ENCODE peak calls at places on chromosomes 7 and 10, in five cellular contexts. B is IMR-90, L is psoas muscle, Q is GM23338, U is kidney. Y is an unnamed sample. For H3K36me3 and H3K4me1, the result is how much of the 10 kb centered on the place peaks cover.

GRCh38 chr7:7251742-7252141 is 69.4 kb downstream of the C1GALT1 start:
- DNase-seq in L (no peak), U (no peak), B (no peak), Q (no peak), Y (no peak)

GRCh38 chr7:93558705-93559614 is 15.6 kb downstream of the CALCR start:
- DNase-seq in L (no peak), U (no peak), B (no peak), Q (peak), Y (peak)

GRCh38 chr7:45988405-45989057 is 67.5 kb upstream of the IGFBP3 start:
- DNase-seq in L (no peak), Q (no peak), B (no peak), U (no peak), Y (no peak)

GRCh38 chr7:75979361-75980125 is 14.9 kb downstream of the TMEM120A start:
- DNase-seq in Q (no peak), B (no peak), U (peak), L (peak), Y (no peak)

GRCh38 chr10:78947226-78947625 is 121.5 kb upstream of the ZMIZ1 start:
- DNase-seq in U (no peak), L (no peak), B (no peak), Q (no peak), Y (no peak)

GRCh38 chr7:16492513-16493062 is 27.1 kb upstream of the SOSTDC1 start:
- DNase-seq in L (no peak), Q (no peak), B (peak), U (no peak), Y (no peak)

GRCh38 chr10:6843477-6843876 is 263.4 kb upstream of the PRKCQ start:
- DNase-seq in Q (no peak), L (no peak), U (no peak), B (no peak), Y (no peak)

GRCh38 chr10:63286754-63287264 is 153.7 kb downstream of the NRBF2 start:
- DNase-seq in U (no peak), L (no peak), B (no peak), Q (no peak), Y (no peak)

GRCh38 chr10:22427101-22427500 is 81.8 kb downstream of the SPAG6 start:
- DNase-seq in U (no peak), Q (peak), B (peak), L (no peak), Y (no peak)

GRCh38 chr7:4209126-4209525 is 473.0 kb upstream of the FOXK1 start:
- DNase-seq in L (no peak), U (peak), Q (no peak), B (no peak), Y (no peak)

GRCh38 chr10:104054430-104054829 is 31.2 kb downstream of the COL17A1 start:
- DNase-seq in Q (no peak), U (no peak), B (peak), L (no peak), Y (peak)

GRCh38 chr7:108323305-108323832 is 132.9 kb downstream of the NRCAM start:
- DNase-seq in B (no peak), Q (no peak), L (no peak), U (no peak), Y (no peak)

GRCh38 chr7:44282601-44283171 is 42.7 kb downstream of the CAMK2B start:
- DNase-seq in B (no peak), U (peak), L (peak), Q (no peak), Y (no peak)

GRCh38 chr7:29955799-29956476 is 33.7 kb downstream of the SCRN1 start:
- DNase-seq in L (no peak), B (no peak), Q (no peak), U (no peak), Y (no peak)

GRCh38 chr7:127683776-127684681 is 32.0 kb downstream of the SND1 start:
- DNase-seq in L (no peak), Q (peak), B (no peak), U (no peak), Y (no peak)

GRCh38 chr7:70432567-70433001 is 699.4 kb upstream of the GALNT17 start:
- DNase-seq in B (no peak), L (no peak), U (no peak), Q (no peak), Y (no peak)

GRCh38 chr7:23287612-23288011 is 11.5 kb upstream of the MALSU1 start:
- DNase-seq in B (no peak), Q (no peak), L (no peak), U (no peak), Y (no peak)

GRCh38 chr7:108079291-108080057 is 50.7 kb downstream of the LAMB4 start:
- DNase-seq in B (peak), L (no peak), Q (no peak), U (no peak), Y (no peak)

GRCh38 chr7:23247602-23248335 is 1.2 kb downstream of the GPNMB start:
- DNase-seq in L (peak), U (peak), B (no peak), Q (peak), Y (no peak)

GRCh38 chr7:22565315-22565811 is 65.4 kb upstream of the STEAP1B start:
- DNase-seq in Q (no peak), B (peak), U (no peak), L (no peak), Y (no peak)

GRCh38 chr10:97571622-97572021 is 957 bp upstream of the ANKRD2 start:
- DNase-seq in Q (no peak), L (no peak), U (peak), B (no peak), Y (peak)

GRCh38 chr10:42951486-42952251 is 125.2 kb upstream of the RET start:
- DNase-seq in U (peak), Q (peak), L (peak), B (no peak), Y (no peak)

GRCh38 chr7:143240323-143241168 is 18.7 kb downstream of the TAS2R40 start:
- DNase-seq in Q (peak), B (peak), U (no peak), L (no peak), Y (no peak)

GRCh38 chr10:58318346-58318745 is 16.5 kb upstream of the UBE2D1 start:
- DNase-seq in L (no peak), B (peak), U (no peak), Q (no peak), Y (no peak)

GRCh38 chr7:75575488-75576112 is 83.5 kb downstream of the SPDYE5 start:
- DNase-seq in B (no peak), L (no peak), Q (no peak), U (no peak), Y (no peak)

GRCh38 chr7:144487906-144488305 is 84.4 kb upstream of the NOBOX start:
- DNase-seq in B (no peak), Q (peak), L (no peak), U (no peak), Y (no peak)

GRCh38 chr10:78044699-78045098 is 11.0 kb downstream of the RPS24 start:
- DNase-seq in Q (no peak), L (no peak), B (peak), U (no peak), Y (no peak)

GRCh38 chr10:124469956-124470484 is 8.4 kb downstream of the LHPP start:
- DNase-seq in U (no peak), Q (peak), L (no peak), B (no peak), Y (no peak)

GRCh38 chr10:76403876-76404275 is 972.5 kb downstream of the LRMDA start:
- DNase-seq in U (no peak), B (peak), L (no peak), Q (no peak), Y (no peak)

GRCh38 chr7:10468908-10469307 is 504.8 kb upstream of the PHF14 start:
- DNase-seq in U (no peak), Q (no peak), L (no peak), B (no peak), Y (no peak)

GRCh38 chr10:69045441-69046300 is 42.2 kb upstream of the SRGN start:
- DNase-seq in B (peak), U (no peak), Q (no peak), L (no peak), Y (peak)

GRCh38 chr7:149023662-149024061 is 4.6 kb downstream of the PDIA4 start:
- DNase-seq in Q (peak), B (no peak), U (no peak), L (no peak), Y (no peak)
- H3K36me3 ChIP-seq in Q (under half), B (under half), U (under half), L (under half), Y (half or more)

GRCh38 chr7:137130751-137131158 is 212.8 kb downstream of the PTN start:
- DNase-seq in Q (peak), L (no peak), B (peak), U (no peak), Y (peak)
- H3K4me1 ChIP-seq in Q (under half), L (under half), B (under half), U (under half), Y (under half)

DNA sequence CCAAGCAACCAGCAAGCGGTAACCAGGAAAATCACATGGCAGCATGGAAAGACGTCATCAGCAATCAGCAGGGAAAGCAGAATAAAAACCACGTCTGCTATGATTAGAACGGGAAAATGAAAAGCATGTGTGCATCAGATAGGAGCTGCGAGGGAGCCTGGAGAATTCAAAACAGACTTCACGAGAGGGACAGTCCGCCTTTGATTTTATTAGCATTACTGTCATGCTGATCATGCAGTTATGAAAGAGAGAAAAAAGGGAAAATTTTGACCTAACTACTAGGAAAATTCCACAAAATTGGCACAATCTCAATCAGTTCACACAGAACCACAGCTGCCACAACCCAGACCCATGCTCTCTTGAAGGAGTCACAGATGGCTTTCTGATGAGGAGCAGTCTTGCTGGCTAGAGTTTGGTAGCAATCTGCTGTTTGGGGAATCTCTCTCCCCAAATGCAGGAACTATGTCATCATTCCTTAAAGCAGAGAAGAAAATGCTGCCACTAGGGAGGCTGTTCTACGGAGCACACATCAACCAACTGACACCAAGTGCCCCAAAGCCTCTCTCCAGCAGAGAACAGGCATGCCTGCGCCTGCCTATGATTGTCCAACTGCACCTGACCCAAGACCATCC is 295.9 kb downstream of the TNS3 start:
- DNase-seq in L (no peak), U (no peak), Q (peak), B (no peak), Y (no peak)
- H3K36me3 ChIP-seq in L (half or more), U (under half), Q (under half), B (half or more), Y (half or more)

DNA sequence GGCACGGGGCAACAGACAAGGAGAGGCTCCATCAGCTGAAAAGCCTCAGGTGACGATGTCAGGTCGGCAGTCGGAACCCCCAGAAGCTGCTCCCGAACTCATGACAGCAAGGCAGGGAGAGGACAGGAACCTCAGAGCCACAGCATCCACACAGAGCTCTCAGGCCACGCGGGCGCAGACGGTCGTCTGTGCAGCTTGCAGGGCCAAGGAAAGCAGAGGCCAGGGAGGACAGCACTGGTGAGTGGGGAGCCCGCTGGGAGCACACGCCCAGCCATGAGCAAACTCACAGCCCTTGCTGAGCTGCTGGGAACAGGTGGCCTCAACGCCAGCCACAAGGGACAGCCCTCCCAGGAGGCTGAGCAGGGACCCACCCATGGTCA is 138.9 kb downstream of the MAD1L1 start:
- DNase-seq in U (no peak), L (no peak), B (no peak), Q (no peak), Y (no peak)
- H3K4me1 ChIP-seq in U (under half), L (under half), B (under half), Q (under half), Y (under half)

GRCh38 chr7:102018876-102019275 is 201.4 kb downstream of the CUX1 start:
- DNase-seq in B (no peak), Q (no peak), U (peak), L (no peak), Y (no peak)

GRCh38 chr7:102024769-102025391 is 207.5 kb downstream of the CUX1 start:
- DNase-seq in L (no peak), U (peak), Q (peak), B (no peak), Y (no peak)

GRCh38 chr7:102021841-102022618 is 204.6 kb downstream of the CUX1 start:
- DNase-seq in B (no peak), L (no peak), U (peak), Q (no peak), Y (no peak)

GRCh38 chr7:102024005-102024768 is 206.8 kb downstream of the CUX1 start:
- DNase-seq in L (no peak), Q (no peak), U (peak), B (peak), Y (no peak)

DNA sequence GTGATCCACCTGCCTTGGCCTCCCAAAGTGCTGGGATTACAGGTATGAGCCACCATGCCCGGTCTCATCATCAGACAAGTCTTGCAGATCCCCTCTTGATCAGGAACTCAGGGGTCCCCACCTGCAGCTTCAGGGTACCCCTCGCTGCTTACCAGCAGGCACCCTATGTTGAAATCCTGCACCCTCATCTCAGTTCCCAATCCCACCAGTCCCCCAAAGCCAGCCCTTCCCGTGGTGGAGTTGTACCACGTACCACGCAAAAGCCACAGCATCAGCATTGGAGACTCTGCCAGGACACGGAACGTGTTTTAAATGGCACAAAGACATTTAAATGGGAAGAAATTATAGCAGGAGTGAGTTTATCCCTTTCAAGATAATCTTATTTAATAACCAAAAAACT is 202.0 kb downstream of the CUX1 start:
- DNase-seq in Q (no peak), L (no peak), B (no peak), U (peak), Y (no peak)
- H3K36me3 ChIP-seq in Q (under half), L (under half), B (under half), U (under half), Y (under half)

GRCh38 chr7:73537051-73537450 is 15.0 kb upstream of the BAZ1B start:
- DNase-seq in B (no peak), U (no peak), L (no peak), Q (no peak), Y (no peak)
- H3K4me1 ChIP-seq in B (under half), U (under half), L (under half), Q (under half), Y (under half)

DNA sequence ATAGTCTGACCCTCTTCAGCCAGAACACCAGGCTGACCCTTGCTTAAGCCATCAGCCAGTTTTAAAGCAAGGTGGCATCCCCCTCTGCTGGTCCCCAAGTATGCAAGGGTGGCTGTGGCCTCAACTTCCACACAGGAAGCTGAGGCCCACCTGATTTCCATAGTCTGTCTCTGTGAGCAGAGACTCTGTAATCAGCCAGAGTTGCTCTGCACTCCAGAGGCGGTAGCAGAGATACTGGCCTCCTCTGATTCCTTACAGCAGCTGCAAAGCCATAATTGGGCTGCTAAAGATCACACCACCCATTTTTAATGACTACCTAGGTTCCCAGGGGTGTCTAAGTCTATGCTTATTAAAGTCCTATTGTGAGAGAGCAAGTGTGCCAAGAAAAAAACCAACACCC is 1.8 kb downstream of the PDAP1 start:
- DNase-seq in B (no peak), Q (no peak), L (no peak), U (no peak), Y (no peak)
- H3K36me3 ChIP-seq in B (under half), Q (under half), L (half or more), U (under half), Y (half or more)

Y was measured in RWPE2.